ENCODE peak calls at places on chromosomes 11 and 22, in five cellular contexts. R is HFFc6; Y is HEK293T; P is activated CD8-positive, alpha-beta memory T cell treated with anti-CD3 and anti-CD28 coated beads for 1 hour; E is GM03348. H is an unnamed sample.

GRCh38 chr11:76626921-76627391 is 43.6 kb downstream of the LRRC32 start:
- DNase-seq in R (peak), Y (no peak), P (no peak), E (peak), H (no peak)

GRCh38 chr22:25352294-25352680 is 132.8 kb downstream of the CRYBB2 start:
- DNase-seq in R (no peak), Y (no peak), P (no peak), E (no peak), H (no peak)

GRCh38 chr11:95152878-95153856 is 63.5 kb downstream of the ENDOD1 start:
- DNase-seq in R (no peak), Y (no peak), P (no peak), E (no peak), H (no peak)

GRCh38 chr11:9025101-9025850 is 21.5 kb upstream of the NRIP3 start:
- DNase-seq in R (no peak), Y (no peak), P (no peak), E (no peak), H (no peak)

GRCh38 chr11:117177534-117178209 is 871 bp upstream of the SIDT2 start:
- DNase-seq in R (no peak), Y (no peak), P (no peak), E (no peak), H (no peak)

GRCh38 chr11:36282926-36283325 is 6.3 kb downstream of the COMMD9 start:
- DNase-seq in R (no peak), Y (no peak), P (no peak), E (no peak), H (no peak)

GRCh38 chr11:66498508-66498907 is 11.9 kb upstream of the BBS1 start:
- DNase-seq in R (no peak), Y (no peak), P (no peak), E (no peak), H (no peak)

GRCh38 chr11:10325398-10326079 is 20.7 kb downstream of the ADM start:
- DNase-seq in R (peak), Y (no peak), P (no peak), E (peak), H (no peak)

GRCh38 chr11:102760355-102761035 is 19.9 kb downstream of the MMP10 start:
- DNase-seq in R (peak), Y (no peak), P (no peak), E (peak), H (no peak)

GRCh38 chr11:30583505-30584280 is 2.5 kb downstream of the MPPED2 start:
- DNase-seq in R (no peak), Y (no peak), P (no peak), E (peak), H (no peak)

GRCh38 chr11:133945087-133945974 is 11.4 kb downstream of the IGSF9B start:
- DNase-seq in R (no peak), Y (no peak), P (peak), E (peak), H (no peak)